ENCODE peak calls at places on chromosomes 2 and 18, in nine cellular contexts. I is GM12865, S is K562, W is ascending aorta, N is GM20000, F is retinal pigment epithelial cell, R is hepatocyte, J is heart right ventricle, L is pancreas. T is an unnamed sample.

GRCh38 chr2:225274751-225275150 is 124.8 kb upstream of the NYAP2 start:
- DNase-seq in I (peak), S (no peak), W (no peak), N (no peak), F (peak), R (no peak), J (no peak), L (no peak), T (no peak)

GRCh38 chr2:144513388-144514100 is 6.4 kb downstream of the ZEB2 start:
- DNase-seq in I (no peak), S (no peak), W (no peak), N (no peak), F (peak), R (peak), J (peak), L (no peak), T (no peak)

GRCh38 chr2:43874776-43875451 is 36.1 kb downstream of the ABCG8 start:
- DNase-seq in I (no peak), S (no peak), W (no peak), N (no peak), F (no peak), R (no peak), J (no peak), L (no peak), T (no peak)

GRCh38 chr2:136389809-136390208 is 271.9 kb upstream of the CXCR4 start:
- DNase-seq in I (peak), S (no peak), W (no peak), N (peak), F (no peak), R (no peak), J (no peak), L (no peak), T (peak)

GRCh38 chr2:171735991-171736710 is 48.9 kb downstream of the DYNC1I2 start:
- DNase-seq in I (no peak), S (no peak), W (no peak), N (no peak), F (no peak), R (no peak), J (no peak), L (no peak), T (no peak)

GRCh38 chr2:96265349-96265839 is 403 bp downstream of the TMEM127 start:
- DNase-seq in I (no peak), S (peak), W (no peak), N (peak), F (no peak), R (peak), J (peak), L (peak), T (peak)

GRCh38 chr2:42335514-42336104 is 25.4 kb downstream of the COX7A2L start:
- DNase-seq in I (no peak), S (no peak), W (no peak), N (no peak), F (no peak), R (no peak), J (no peak), L (no peak), T (no peak)

GRCh38 chr2:183946193-183946592 is 652.1 kb upstream of the ZNF804A start:
- DNase-seq in I (no peak), S (no peak), W (no peak), N (no peak), F (no peak), R (no peak), J (no peak), L (no peak), T (no peak)

GRCh38 chr18:26386421-26386820 is 160.2 kb downstream of the TAF4B start:
- DNase-seq in I (no peak), S (no peak), W (no peak), N (no peak), F (peak), R (no peak), J (no peak), L (no peak), T (no peak)

GRCh38 chr18:77073336-77074093 is 59.1 kb downstream of the MBP start:
- DNase-seq in I (no peak), S (no peak), W (no peak), N (no peak), F (no peak), R (no peak), J (no peak), L (no peak), T (no peak)

GRCh38 chr2:52210161-52210560 is 1178.2 kb upstream of the NRXN1 start:
- DNase-seq in I (no peak), S (no peak), W (no peak), N (no peak), F (peak), R (no peak), J (no peak), L (no peak), T (no peak)

GRCh38 chr2:181607629-181608627 is 49.0 kb downstream of the CERKL start:
- DNase-seq in I (no peak), S (no peak), W (no peak), N (peak), F (no peak), R (no peak), J (no peak), L (no peak), T (no peak)

GRCh38 chr2:229909090-229909489 is 12.7 kb downstream of the TRIP12 start:
- DNase-seq in I (no peak), S (no peak), W (no peak), N (no peak), F (peak), R (no peak), J (no peak), L (no peak), T (no peak)

GRCh38 chr2:45330617-45331016 is 280.4 kb downstream of the SRBD1 start:
- DNase-seq in I (no peak), S (no peak), W (no peak), N (no peak), F (no peak), R (no peak), J (no peak), L (no peak), T (no peak)

DNA sequence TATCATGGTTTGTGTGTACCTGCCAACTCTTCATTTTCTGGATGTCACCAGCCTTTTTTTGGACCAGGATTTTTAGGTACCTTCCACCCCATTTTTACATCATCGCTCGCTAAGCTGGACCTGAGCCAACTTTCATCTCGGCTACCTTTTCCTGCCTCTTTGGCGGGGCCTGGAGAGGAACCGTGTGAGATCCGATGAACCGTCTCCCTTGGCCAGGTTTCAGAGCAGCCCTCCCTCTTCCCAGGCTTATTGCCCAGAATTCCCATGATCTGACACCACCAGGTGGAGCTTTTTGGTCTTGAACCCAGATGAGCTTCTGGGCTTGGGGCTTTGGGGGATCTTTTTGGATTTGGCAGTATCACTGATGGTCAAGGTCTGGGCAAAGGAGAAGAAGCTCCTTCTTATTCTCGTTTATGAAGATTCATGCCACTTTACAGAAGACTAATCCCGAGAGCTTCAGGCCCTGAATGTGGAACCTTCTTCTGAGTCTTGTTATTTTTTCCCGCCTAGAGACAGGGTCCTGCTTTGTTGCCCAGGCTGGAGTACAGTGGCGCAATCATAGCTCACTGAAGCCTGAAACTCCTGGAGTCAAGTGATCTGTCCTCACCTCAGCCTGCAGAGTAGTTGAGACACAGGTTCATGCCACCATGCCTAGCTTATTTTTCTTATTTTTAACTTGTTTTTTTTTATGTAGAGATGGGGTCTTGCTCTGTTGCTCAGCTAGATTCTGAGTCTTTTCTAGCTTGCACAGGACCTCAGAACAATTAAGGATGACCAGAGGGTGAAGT is 50.4 kb downstream of the GATA6 start:
- DNase-seq in I (no peak), S (no peak), W (no peak), N (no peak), F (no peak), R (no peak), J (no peak), L (no peak), T (no peak)
- TF ChIP-seq CTCF in I (no peak), S (peak), W (no peak), N (no peak), F (peak), R (no peak), J (peak), L (no peak), T (no peak)

GRCh38 chr18:51028201-51028805 is 1.7 kb upstream of the SMAD4 start:
- DNase-seq in I (peak), S (no peak), W (no peak), N (no peak), F (no peak), R (no peak), J (no peak), L (no peak), T (peak)
- TF ChIP-seq CTCF in I (peak), S (peak), W (no peak), N (peak), F (no peak), R (no peak), J (no peak), L (no peak), T (peak)

GRCh38 chr2:11754705-11755026 is 8.2 kb downstream of the LPIN1 start:
- DNase-seq in I (no peak), S (no peak), W (no peak), N (no peak), F (no peak), R (no peak), J (no peak), L (no peak), T (no peak)

GRCh38 chr2:11758639-11759038 is 12.2 kb downstream of the LPIN1 start:
- DNase-seq in I (no peak), S (no peak), W (no peak), N (no peak), F (no peak), R (no peak), J (no peak), L (no peak), T (no peak)

GRCh38 chr2:11757101-11757500 is 10.7 kb downstream of the LPIN1 start:
- DNase-seq in I (no peak), S (no peak), W (no peak), N (no peak), F (no peak), R (no peak), J (no peak), L (no peak), T (no peak)

GRCh38 chr2:11761259-11761658 is 14.8 kb downstream of the LPIN1 start:
- DNase-seq in I (no peak), S (no peak), W (no peak), N (no peak), F (no peak), R (no peak), J (no peak), L (no peak), T (no peak)

DNA sequence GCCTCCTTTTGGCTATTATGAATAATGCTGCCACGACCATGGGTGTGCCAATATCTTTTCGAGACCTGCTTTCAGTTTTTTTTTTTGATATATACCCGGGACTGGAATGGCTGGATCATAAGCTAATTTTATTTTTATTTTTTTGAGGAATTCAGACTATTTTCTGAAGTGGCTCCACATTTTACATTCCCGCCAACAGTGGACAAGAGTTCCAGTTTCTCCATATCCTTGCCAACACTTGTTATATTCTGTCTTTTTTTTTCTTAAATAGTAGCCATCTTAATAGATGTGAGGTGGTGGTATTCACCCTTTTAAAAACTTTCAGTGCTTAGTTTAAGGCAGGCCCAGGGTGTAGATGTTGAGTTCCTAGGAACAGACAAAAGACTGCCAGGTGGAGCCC is 11.8 kb downstream of the LPIN1 start:
- DNase-seq in I (no peak), S (no peak), W (no peak), N (no peak), F (no peak), R (no peak), J (no peak), L (no peak), T (no peak)
- TF ChIP-seq CTCF in I (no peak), S (no peak), W (no peak), N (no peak), F (no peak), R (no peak), J (no peak), L (no peak), T (no peak)

DNA sequence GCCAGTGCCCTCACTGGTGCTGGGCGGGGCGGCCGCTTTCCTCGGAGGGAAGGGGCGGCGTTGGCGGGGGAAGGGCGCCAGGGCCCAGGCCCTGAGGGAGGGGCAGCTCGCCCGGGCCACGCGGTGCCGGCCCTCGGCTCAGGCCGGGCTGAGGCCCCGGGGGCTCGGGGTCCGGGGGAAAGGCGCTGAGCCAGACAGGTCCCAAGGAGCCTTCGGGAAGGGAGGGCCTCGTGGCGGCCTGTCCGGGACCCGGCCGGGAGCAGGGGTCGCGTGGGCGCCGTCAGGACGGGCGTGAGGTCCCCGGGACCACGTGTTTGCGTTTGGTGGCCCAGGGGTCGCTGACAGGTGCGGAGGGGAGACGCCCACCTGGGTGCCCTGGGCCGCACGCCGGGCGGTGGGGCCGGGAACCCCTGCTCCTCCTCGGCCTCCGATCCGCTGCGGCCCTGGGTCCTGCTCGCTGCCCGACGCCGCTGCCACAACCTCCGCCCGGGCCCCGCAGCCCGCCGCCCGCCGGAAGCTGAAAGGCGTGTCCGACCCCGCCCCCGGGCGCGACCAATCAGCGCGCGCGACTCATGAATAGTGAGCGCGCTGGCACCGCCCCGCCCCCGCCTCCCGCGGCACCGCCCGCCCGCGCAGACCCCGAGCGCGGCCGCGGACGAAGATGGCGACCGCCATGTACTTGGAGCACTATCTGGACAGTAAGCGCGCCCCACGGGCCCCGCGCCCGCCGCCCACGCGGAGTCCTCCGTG is at the start of gene ING5:
- DNase-seq in I (peak), S (peak), W (peak), N (peak), F (peak), R (peak), J (peak), L (peak), T (peak)
- TF ChIP-seq CTCF in I (no peak), S (no peak), W (peak), N (no peak), F (no peak), R (no peak), J (peak), L (no peak), T (no peak)

GRCh38 chr2:215657844-215658243 is 222.0 kb upstream of the FN1 start:
- DNase-seq in I (no peak), S (no peak), W (no peak), N (no peak), F (peak), R (peak), J (no peak), L (no peak), T (no peak)
- TF ChIP-seq CTCF in I (no peak), S (no peak), W (no peak), N (no peak), F (no peak), R (no peak), J (no peak), L (no peak), T (no peak)

T was measured in GM10248.